ENCODE peak calls at places on chromosomes 6 and 20, in eight cellular contexts. T, Q, G, E, D, L, K and W are unnamed samples.

GRCh38 chr6:134373282-134373922 is 55.5 kb upstream of the SGK1 start:
- DNase-seq in T (peak; percentile 78), Q (peak; percentile 63), G (peak; percentile 23), E (no peak), D (no peak), L (no peak), K (peak; percentile 88), W (no peak)

GRCh38 chr6:160010067-160010466 is 41.2 kb downstream of the IGF2R start:
- DNase-seq in T (peak; percentile 81), Q (peak; percentile 75), G (peak; percentile 60), E (no peak), D (no peak), L (no peak), K (peak; percentile 60), W (no peak)

GRCh38 chr6:11190625-11191245 is 41.7 kb downstream of the NEDD9 start:
- DNase-seq in T (no peak), Q (no peak), G (no peak), E (no peak), D (no peak), L (no peak), K (no peak), W (no peak)

GRCh38 chr6:157761331-157761921 is 61.6 kb upstream of the SNX9 start:
- DNase-seq in T (no peak), Q (no peak), G (peak; percentile 30), E (no peak), D (no peak), L (no peak), K (peak; percentile 42), W (no peak)

GRCh38 chr6:96939019-96939805 is 14.7 kb downstream of the KLHL32 start:
- DNase-seq in T (no peak), Q (no peak), G (no peak), E (no peak), D (no peak), L (no peak), K (no peak), W (no peak)

GRCh38 chr6:137652961-137653697 is 158.9 kb upstream of the OLIG3 start:
- DNase-seq in T (no peak), Q (no peak), G (no peak), E (no peak), D (no peak), L (no peak), K (no peak), W (no peak)

GRCh38 chr6:138685257-138685656 is 88.3 kb upstream of the CCDC28A start:
- DNase-seq in T (no peak), Q (no peak), G (no peak), E (no peak), D (no peak), L (no peak), K (no peak), W (no peak)

GRCh38 chr20:35632539-35633115 is 17.0 kb downstream of the SPAG4 start:
- DNase-seq in T (no peak), Q (no peak), G (no peak), E (no peak), D (no peak), L (no peak), K (no peak), W (no peak)

GRCh38 chr6:63307581-63308246 is 12.1 kb downstream of the LGSN start:
- DNase-seq in T (no peak), Q (no peak), G (no peak), E (no peak), D (no peak), L (no peak), K (peak; percentile 66), W (peak; percentile 13)

GRCh38 chr6:102895683-102896082 is 1502.2 kb downstream of the GRIK2 start:
- DNase-seq in T (no peak), Q (no peak), G (no peak), E (no peak), D (no peak), L (no peak), K (no peak), W (no peak)

GRCh38 chr6:139060332-139060731 is 31.8 kb downstream of the ABRACL start:
- DNase-seq in T (no peak), Q (no peak), G (no peak), E (no peak), D (no peak), L (no peak), K (peak; percentile 89), W (no peak)

DNA sequence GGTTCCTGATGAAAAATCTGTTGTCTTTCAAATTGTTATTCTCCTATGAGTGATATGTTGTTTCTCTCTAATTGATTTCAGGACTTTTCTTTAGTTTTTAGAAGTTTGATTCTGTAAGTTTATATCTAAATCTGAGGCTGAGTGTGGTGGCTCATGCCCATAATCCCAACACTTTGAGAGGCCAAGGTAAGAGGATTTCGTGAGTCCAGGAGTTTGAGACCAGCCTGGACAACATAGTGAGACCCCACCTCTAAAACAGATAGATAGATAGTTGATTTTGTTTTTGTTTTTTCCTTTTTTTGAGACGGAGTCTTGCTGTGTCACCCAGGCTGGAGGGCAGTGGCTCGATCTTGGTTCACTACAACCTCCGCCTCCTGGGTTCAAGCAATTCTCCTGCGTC is 64.6 kb downstream of the PTPRA start:
- DNase-seq in T (no peak), Q (no peak), G (no peak), E (no peak), D (no peak), L (no peak), K (no peak), W (no peak)
- H3K36me3 ChIP-seq in T (no peaks in the 10 kb centered on the region), Q (no peaks in the 10 kb centered on the region), G (no peaks in the 10 kb centered on the region), E (no peaks in the 10 kb centered on the region), D (no peaks in the 10 kb centered on the region), L (no peaks in the 10 kb centered on the region), K (peaks cover 4% of the 10 kb centered on the region), W (no peaks in the 10 kb centered on the region)

GRCh38 chr20:46808565-46808964 is 86.1 kb upstream of the EYA2 start:
- DNase-seq in T (no peak), Q (no peak), G (no peak), E (no peak), D (no peak), L (no peak), K (no peak), W (no peak)

GRCh38 chr20:46809961-46810360 is 84.7 kb upstream of the EYA2 start:
- DNase-seq in T (no peak), Q (no peak), G (no peak), E (no peak), D (no peak), L (no peak), K (no peak), W (no peak)

GRCh38 chr20:46810442-46811327 is 84.0 kb upstream of the EYA2 start:
- DNase-seq in T (no peak), Q (no peak), G (no peak), E (no peak), D (no peak), L (no peak), K (no peak), W (no peak)

GRCh38 chr20:46814366-46815232 is 80.0 kb upstream of the EYA2 start:
- DNase-seq in T (no peak), Q (no peak), G (no peak), E (no peak), D (peak; percentile 33), L (no peak), K (peak; percentile 79), W (peak; percentile 64)

GRCh38 chr20:46811328-46812084 is 83.1 kb upstream of the EYA2 start:
- DNase-seq in T (no peak), Q (no peak), G (no peak), E (no peak), D (no peak), L (no peak), K (no peak), W (peak; percentile 57)
- H3K4me3 ChIP-seq in T (peak overlapping the region; percentile 27), Q (no peak overlapping the region), G (no peak overlapping the region), E (no peak overlapping the region), D (peak overlapping the region; percentile 22), L (no peak overlapping the region), K (no peak overlapping the region), W (peak overlapping the region; percentile 32)

GRCh38 chr6:17721671-17722070 is 14.9 kb upstream of the NUP153 start:
- DNase-seq in T (no peak), Q (no peak), G (no peak), E (no peak), D (no peak), L (no peak), K (no peak), W (no peak)

GRCh38 chr6:17725083-17725482 is 18.4 kb upstream of the NUP153 start:
- DNase-seq in T (peak; percentile 71), Q (peak; percentile 82), G (peak; percentile 38), E (no peak), D (no peak), L (no peak), K (no peak), W (peak; percentile 87)

GRCh38 chr6:17719323-17720041 is 12.8 kb upstream of the NUP153 start:
- DNase-seq in T (no peak), Q (no peak), G (no peak), E (no peak), D (no peak), L (no peak), K (no peak), W (no peak)

GRCh38 chr6:17728551-17729222 is 22.0 kb upstream of the NUP153 start:
- DNase-seq in T (no peak), Q (no peak), G (no peak), E (no peak), D (no peak), L (no peak), K (no peak), W (no peak)

GRCh38 chr6:17724341-17724740 is 17.6 kb upstream of the NUP153 start:
- DNase-seq in T (no peak), Q (no peak), G (no peak), E (no peak), D (no peak), L (no peak), K (no peak), W (no peak)
- H3K27me3 ChIP-seq in T (no peaks in the 10 kb centered on the region), Q (no peaks in the 10 kb centered on the region), G (no peaks in the 10 kb centered on the region), E (no peaks in the 10 kb centered on the region), D (no peaks in the 10 kb centered on the region), L (no peaks in the 10 kb centered on the region), K (no peaks in the 10 kb centered on the region), W (no peaks in the 10 kb centered on the region)

GRCh38 chr6:131954775-131955107 is 3.6 kb upstream of the CCN2 start:
- DNase-seq in T (peak; percentile 79), Q (peak; percentile 39), G (peak; percentile 59), E (no peak), D (peak; percentile 81), L (no peak), K (peak; percentile 96), W (no peak)
- H3K36me3 ChIP-seq in T (no peaks in the 10 kb centered on the region), Q (no peaks in the 10 kb centered on the region), G (no peaks in the 10 kb centered on the region), E (no peaks in the 10 kb centered on the region), D (no peaks in the 10 kb centered on the region), L (no peaks in the 10 kb centered on the region), K (no peaks in the 10 kb centered on the region), W (peaks cover 6% of the 10 kb centered on the region)

GRCh38 chr6:1593286-1593957 is 16.3 kb upstream of the FOXC1 start:
- DNase-seq in T (no peak), Q (no peak), G (no peak), E (no peak), D (no peak), L (no peak), K (no peak), W (no peak)

GRCh38 chr6:1592852-1593251 is 16.9 kb upstream of the FOXC1 start:
- DNase-seq in T (no peak), Q (no peak), G (no peak), E (no peak), D (no peak), L (no peak), K (no peak), W (no peak)

GRCh38 chr6:1595271-1596087 is 14.2 kb upstream of the FOXC1 start:
- DNase-seq in T (no peak), Q (no peak), G (no peak), E (no peak), D (no peak), L (no peak), K (no peak), W (no peak)

GRCh38 chr6:1594495-1595200 is 15.1 kb upstream of the FOXC1 start:
- DNase-seq in T (no peak), Q (no peak), G (no peak), E (no peak), D (no peak), L (no peak), K (no peak), W (no peak)

GRCh38 chr6:1593958-1594314 is 15.8 kb upstream of the FOXC1 start:
- DNase-seq in T (no peak), Q (no peak), G (no peak), E (no peak), D (no peak), L (no peak), K (no peak), W (no peak)
- H3K4me3 ChIP-seq in T (no peak overlapping the region), Q (no peak overlapping the region), G (no peak overlapping the region), E (no peak overlapping the region), D (no peak overlapping the region), L (no peak overlapping the region), K (no peak overlapping the region), W (no peak overlapping the region)